ENCODE peak calls at places on chromosomes 16 and 17, in seven cellular contexts. H is astrocyte of the spinal cord, Z is IMR-90, E is astrocyte of the cerebellum, V is A549, N is renal cortical epithelial cell, P is BE2C. T is an unnamed sample.

GRCh38 chr16:88387941-88388627 is 5.3 kb downstream of the ZNF469 start:
- DNase-seq in H (peak), Z (peak), E (no peak), V (peak), N (peak), P (no peak), T (no peak)

GRCh38 chr17:11391134-11391533 is 150.1 kb downstream of the SHISA6 start:
- DNase-seq in H (no peak), Z (no peak), E (no peak), V (no peak), N (no peak), P (no peak), T (no peak)

GRCh38 chr17:40415390-40415789 is 2.3 kb downstream of the TOP2A start:
- DNase-seq in H (peak), Z (peak), E (peak), V (peak), N (peak), P (no peak), T (peak)

GRCh38 chr16:85379041-85380001 is 233.8 kb upstream of the GSE1 start:
- DNase-seq in H (no peak), Z (no peak), E (no peak), V (no peak), N (no peak), P (no peak), T (no peak)

GRCh38 chr17:69056179-69056823 is 4.4 kb downstream of the ABCA9 start:
- DNase-seq in H (no peak), Z (no peak), E (no peak), V (no peak), N (no peak), P (no peak), T (no peak)

GRCh38 chr17:61774724-61775123 is 88.6 kb downstream of the BRIP1 start:
- DNase-seq in H (no peak), Z (no peak), E (no peak), V (no peak), N (no peak), P (no peak), T (no peak)

GRCh38 chr17:60087882-60088669 is 9.4 kb upstream of the HEATR6 start:
- DNase-seq in H (peak), Z (no peak), E (peak), V (peak), N (peak), P (no peak), T (peak)

GRCh38 chr16:57607676-57608461 is 20.6 kb upstream of the ADGRG1 start:
- DNase-seq in H (no peak), Z (no peak), E (no peak), V (no peak), N (no peak), P (no peak), T (no peak)

GRCh38 chr16:87325480-87325879 is 8.3 kb upstream of the C16orf95 start:
- DNase-seq in H (no peak), Z (peak), E (no peak), V (no peak), N (peak), P (no peak), T (no peak)

GRCh38 chr17:35189291-35189690 is 4.9 kb downstream of the SLC35G3 start:
- DNase-seq in H (peak), Z (no peak), E (no peak), V (no peak), N (no peak), P (no peak), T (no peak)

GRCh38 chr17:80279895-80280294 is 19.2 kb downstream of the RNF213 start:
- DNase-seq in H (peak), Z (peak), E (peak), V (no peak), N (peak), P (peak), T (peak)

T was measured in fibroblast of the conjunctiva.